ENCODE peak calls at places on chromosomes 7 and 10, in four cellular contexts. One of them, this sample, is unnamed.

GRCh38 chr10:13365168-13365687 is 17.1 kb upstream of the SEPHS1 start:
- DNase-seq in substantia nigra: no peak
- DNase-seq in endothelial cell: no peak
- DNase-seq in fibroblast of the conjunctiva: no peak
- DNase-seq in this sample: no peak

GRCh38 chr10:132828681-132829080 is 42.7 kb upstream of the NKX6-2 start:
- DNase-seq in fibroblast of the conjunctiva: no peak
- DNase-seq in substantia nigra: no peak
- DNase-seq in endothelial cell: no peak
- DNase-seq in this sample: no peak

GRCh38 chr10:121413951-121414350 is 184.3 kb downstream of the FGFR2 start:
- DNase-seq in endothelial cell: no peak
- DNase-seq in substantia nigra: no peak
- DNase-seq in fibroblast of the conjunctiva: no peak
- DNase-seq in this sample: no peak

GRCh38 chr7:115868369-115868768 is 162.2 kb downstream of the TFEC start:
- DNase-seq in substantia nigra: no peak
- DNase-seq in endothelial cell: no peak
- DNase-seq in fibroblast of the conjunctiva: no peak
- DNase-seq in this sample: no peak

GRCh38 chr10:119542990-119543813 is 683 bp upstream of the RGS10 start:
- DNase-seq in fibroblast of the conjunctiva: no peak
- DNase-seq in endothelial cell: peak; percentile 62
- DNase-seq in substantia nigra: no peak
- DNase-seq in this sample: no peak

GRCh38 chr7:80018941-80019808 is 115.5 kb upstream of the GNAI1 start:
- DNase-seq in endothelial cell: peak; percentile 63
- DNase-seq in substantia nigra: no peak
- DNase-seq in fibroblast of the conjunctiva: peak; percentile 37
- DNase-seq in this sample: peak; percentile 49

GRCh38 chr7:128781126-128781525 is 5.5 kb upstream of the OPN1SW start:
- DNase-seq in fibroblast of the conjunctiva: peak; percentile 52
- DNase-seq in endothelial cell: no peak
- DNase-seq in substantia nigra: no peak
- DNase-seq in this sample: no peak

GRCh38 chr10:24351883-24352778 is 143.2 kb downstream of the KIAA1217 start:
- DNase-seq in substantia nigra: no peak
- DNase-seq in endothelial cell: no peak
- DNase-seq in fibroblast of the conjunctiva: no peak
- DNase-seq in this sample: no peak

GRCh38 chr7:19970514-19970913 is 197.1 kb upstream of the TMEM196 start:
- DNase-seq in endothelial cell: no peak
- DNase-seq in fibroblast of the conjunctiva: no peak
- DNase-seq in substantia nigra: no peak
- DNase-seq in this sample: no peak

GRCh38 chr7:133910761-133911160 is 216.4 kb upstream of the LRGUK start:
- DNase-seq in fibroblast of the conjunctiva: no peak
- DNase-seq in endothelial cell: no peak
- DNase-seq in substantia nigra: no peak
- DNase-seq in this sample: no peak

GRCh38 chr7:20376796-20377195 is 46.1 kb downstream of the ITGB8 start:
- DNase-seq in fibroblast of the conjunctiva: no peak
- DNase-seq in endothelial cell: no peak
- DNase-seq in substantia nigra: no peak
- DNase-seq in this sample: no peak

GRCh38 chr7:53984776-53985175 is 557.4 kb upstream of the VSTM2A start:
- DNase-seq in substantia nigra: no peak
- DNase-seq in endothelial cell: no peak
- DNase-seq in fibroblast of the conjunctiva: no peak
- DNase-seq in this sample: no peak

GRCh38 chr7:158448701-158449100 is 138.9 kb downstream of the PTPRN2 start:
- DNase-seq in endothelial cell: no peak
- DNase-seq in substantia nigra: no peak
- DNase-seq in fibroblast of the conjunctiva: no peak
- DNase-seq in this sample: no peak

GRCh38 chr7:139771001-139771956 is 6.5 kb downstream of the HIPK2 start:
- DNase-seq in substantia nigra: no peak
- DNase-seq in endothelial cell: no peak
- DNase-seq in fibroblast of the conjunctiva: peak; percentile 92
- DNase-seq in this sample: peak; percentile 53

GRCh38 chr10:119658274-119658673 is 7.1 kb downstream of the BAG3 start:
- DNase-seq in fibroblast of the conjunctiva: peak; percentile 80
- DNase-seq in substantia nigra: no peak
- DNase-seq in endothelial cell: no peak
- DNase-seq in this sample: no peak

GRCh38 chr7:32586291-32587221 is 91.3 kb downstream of the AVL9 start:
- DNase-seq in fibroblast of the conjunctiva: peak; percentile 95
- DNase-seq in endothelial cell: peak; percentile 14
- DNase-seq in substantia nigra: no peak
- DNase-seq in this sample: peak; percentile 84

GRCh38 chr7:131076032-131076431 is 251.6 kb upstream of the MKLN1 start:
- DNase-seq in endothelial cell: no peak
- DNase-seq in fibroblast of the conjunctiva: no peak
- DNase-seq in substantia nigra: no peak
- DNase-seq in this sample: no peak

GRCh38 chr7:138875794-138876193 is 77.8 kb upstream of the ATP6V0A4 start:
- DNase-seq in fibroblast of the conjunctiva: no peak
- DNase-seq in substantia nigra: no peak
- DNase-seq in endothelial cell: no peak
- DNase-seq in this sample: peak; percentile 48

GRCh38 chr7:127437772-127438330 is 45.3 kb upstream of the ZNF800 start:
- DNase-seq in endothelial cell: no peak
- DNase-seq in substantia nigra: no peak
- DNase-seq in fibroblast of the conjunctiva: peak; percentile 8
- DNase-seq in this sample: peak; percentile 65

GRCh38 chr7:106534271-106534846 is 126.6 kb downstream of the CCDC71L start:
- DNase-seq in fibroblast of the conjunctiva: no peak
- DNase-seq in substantia nigra: no peak
- DNase-seq in endothelial cell: no peak
- DNase-seq in this sample: no peak

GRCh38 chr7:85489498-85489897 is 302.6 kb upstream of the SEMA3D start:
- DNase-seq in substantia nigra: no peak
- DNase-seq in fibroblast of the conjunctiva: no peak
- DNase-seq in endothelial cell: no peak
- DNase-seq in this sample: peak; percentile 91

GRCh38 chr7:151550601-151551286 is 31.0 kb upstream of the RHEB start:
- DNase-seq in endothelial cell: no peak
- DNase-seq in fibroblast of the conjunctiva: no peak
- DNase-seq in substantia nigra: no peak
- DNase-seq in this sample: no peak

GRCh38 chr10:118662228-118663035 is 67.0 kb upstream of the PRLHR start:
- DNase-seq in substantia nigra: no peak
- DNase-seq in endothelial cell: no peak
- DNase-seq in fibroblast of the conjunctiva: no peak
- DNase-seq in this sample: no peak

GRCh38 chr10:75803816-75804576 is 372.6 kb downstream of the LRMDA start:
- DNase-seq in endothelial cell: no peak
- DNase-seq in substantia nigra: no peak
- DNase-seq in fibroblast of the conjunctiva: no peak
- DNase-seq in this sample: no peak